ENCODE peak calls at places on chromosomes 2 and 18, in six cellular contexts. T, L, O, S, G and U are unnamed samples.

GRCh38 chr2:215579809-215580208 is 143.9 kb upstream of the FN1 start:
- DNase-seq in T (no peak), L (no peak), O (peak), S (no peak), G (peak), U (peak)

GRCh38 chr2:65919579-65920188 is 487.3 kb upstream of the SPRED2 start:
- DNase-seq in T (no peak), L (no peak), O (no peak), S (no peak), G (no peak), U (no peak)

GRCh38 chr2:164840458-164840929 is 1.1 kb downstream of the COBLL1 start:
- DNase-seq in T (peak), L (no peak), O (peak), S (peak), G (no peak), U (peak)

GRCh38 chr2:33497177-33497787 is 20.8 kb downstream of the RASGRP3 start:
- DNase-seq in T (no peak), L (no peak), O (peak), S (no peak), G (no peak), U (no peak)

GRCh38 chr18:12883003-12883683 is 894 bp downstream of the PTPN2 start:
- DNase-seq in T (no peak), L (no peak), O (peak), S (no peak), G (no peak), U (peak)

GRCh38 chr2:26618611-26619010 is 22.6 kb downstream of the CIB4 start:
- DNase-seq in T (peak), L (no peak), O (no peak), S (peak), G (no peak), U (no peak)

GRCh38 chr2:137220438-137220998 is 455.2 kb downstream of the THSD7B start:
- DNase-seq in T (no peak), L (no peak), O (no peak), S (no peak), G (peak), U (no peak)

GRCh38 chr2:152407204-152407721 is 72.3 kb downstream of the FMNL2 start:
- DNase-seq in T (peak), L (peak), O (peak), S (peak), G (peak), U (peak)

GRCh38 chr18:78992041-78992735 is 12.6 kb downstream of the SALL3 start:
- DNase-seq in T (no peak), L (no peak), O (no peak), S (peak), G (no peak), U (no peak)

GRCh38 chr2:12110074-12110473 is 363.6 kb downstream of the LPIN1 start:
- DNase-seq in T (no peak), L (no peak), O (no peak), S (no peak), G (peak), U (no peak)

GRCh38 chr2:142286618-142287017 is 155.8 kb upstream of the LRP1B start:
- DNase-seq in T (peak), L (peak), O (no peak), S (peak), G (no peak), U (no peak)

GRCh38 chr18:8396244-8396643 is 213.0 kb upstream of the RAB12 start:
- DNase-seq in T (no peak), L (no peak), O (no peak), S (no peak), G (no peak), U (no peak)

GRCh38 chr2:172153161-172153560 is 50.5 kb upstream of the DLX2 start:
- DNase-seq in T (no peak), L (no peak), O (no peak), S (no peak), G (no peak), U (no peak)

GRCh38 chr2:96175951-96176350 is 30.7 kb upstream of the DUSP2 start:
- DNase-seq in T (no peak), L (no peak), O (peak), S (no peak), G (peak), U (peak)

GRCh38 chr2:122205637-122206036 is 450.2 kb downstream of the TSN start:
- DNase-seq in T (no peak), L (no peak), O (no peak), S (no peak), G (no peak), U (no peak)

GRCh38 chr2:183389546-183390080 is 265.4 kb downstream of the NUP35 start:
- DNase-seq in T (no peak), L (no peak), O (no peak), S (no peak), G (no peak), U (no peak)

GRCh38 chr2:156356006-156356764 is 23.7 kb upstream of the NR4A2 start:
- DNase-seq in T (no peak), L (no peak), O (peak), S (no peak), G (peak), U (peak)

GRCh38 chr2:47070155-47070919 is 84.8 kb downstream of the STPG4 start:
- DNase-seq in T (no peak), L (no peak), O (peak), S (no peak), G (no peak), U (no peak)

GRCh38 chr2:240463274-240463865 is 27.9 kb downstream of the GPC1 start:
- DNase-seq in T (peak), L (no peak), O (no peak), S (no peak), G (no peak), U (no peak)

GRCh38 chr2:200130762-200131166 is 175.4 kb downstream of the MAIP1 start:
- DNase-seq in T (no peak), L (no peak), O (no peak), S (no peak), G (peak), U (no peak)

GRCh38 chr2:127434515-127434914 is 16.3 kb downstream of the PROC start:
- DNase-seq in T (no peak), L (no peak), O (no peak), S (no peak), G (no peak), U (no peak)

GRCh38 chr2:100820346-100821254 is 661 bp downstream of the NPAS2 start:
- DNase-seq in T (no peak), L (no peak), O (peak), S (peak), G (no peak), U (no peak)

GRCh38 chr2:147559068-147559467 is 285.8 kb upstream of the ACVR2A start:
- DNase-seq in T (no peak), L (no peak), O (no peak), S (no peak), G (no peak), U (no peak)

GRCh38 chr18:46097378-46097852 is 681 bp downstream of the ATP5F1A start:
- DNase-seq in T (no peak), L (no peak), O (no peak), S (no peak), G (no peak), U (no peak)

GRCh38 chr2:129300456-129300855 is 679.0 kb upstream of the RAB6C start:
- DNase-seq in T (no peak), L (no peak), O (no peak), S (no peak), G (no peak), U (no peak)

GRCh38 chr18:58076052-58076451 is 32.0 kb downstream of the NEDD4L start:
- DNase-seq in T (no peak), L (no peak), O (no peak), S (no peak), G (peak), U (no peak)

GRCh38 chr2:189580267-189580661 is 322 bp downstream of the SLC40A1 start:
- DNase-seq in T (peak), L (no peak), O (no peak), S (peak), G (no peak), U (peak)

GRCh38 chr2:97699765-97700444 is 13.5 kb upstream of the ZAP70 start:
- DNase-seq in T (peak), L (peak), O (peak), S (peak), G (peak), U (peak)

GRCh38 chr2:242085941-242086621 is 216.6 kb downstream of the RTP5 start:
- DNase-seq in T (no peak), L (no peak), O (peak), S (no peak), G (peak), U (peak)

GRCh38 chr18:60895181-60895580 is 438.0 kb upstream of the CDH20 start:
- DNase-seq in T (no peak), L (no peak), O (no peak), S (no peak), G (no peak), U (no peak)

GRCh38 chr18:22542400-22542835 is 124.7 kb upstream of the CTAGE1 start:
- DNase-seq in T (no peak), L (no peak), O (peak), S (no peak), G (peak), U (peak)

GRCh38 chr2:157501026-157501425 is 57.1 kb upstream of the CYTIP start:
- DNase-seq in T (no peak), L (no peak), O (no peak), S (no peak), G (no peak), U (no peak)

GRCh38 chr2:70785137-70785911 is 5.1 kb downstream of the FIGLA start:
- DNase-seq in T (peak), L (peak), O (no peak), S (no peak), G (no peak), U (peak)

GRCh38 chr2:217331577-217332139 is 471.8 kb upstream of the TNP1 start:
- DNase-seq in T (peak), L (peak), O (peak), S (no peak), G (peak), U (peak)

GRCh38 chr2:132681766-132682165 is 11.8 kb upstream of the LYPD1 start:
- DNase-seq in T (no peak), L (no peak), O (no peak), S (no peak), G (peak), U (no peak)

GRCh38 chr2:132676999-132677398 is 7.0 kb upstream of the LYPD1 start:
- DNase-seq in T (no peak), L (no peak), O (no peak), S (no peak), G (no peak), U (no peak)

GRCh38 chr2:132678498-132678897 is 8.5 kb upstream of the LYPD1 start:
- DNase-seq in T (no peak), L (no peak), O (no peak), S (no peak), G (peak), U (no peak)

DNA sequence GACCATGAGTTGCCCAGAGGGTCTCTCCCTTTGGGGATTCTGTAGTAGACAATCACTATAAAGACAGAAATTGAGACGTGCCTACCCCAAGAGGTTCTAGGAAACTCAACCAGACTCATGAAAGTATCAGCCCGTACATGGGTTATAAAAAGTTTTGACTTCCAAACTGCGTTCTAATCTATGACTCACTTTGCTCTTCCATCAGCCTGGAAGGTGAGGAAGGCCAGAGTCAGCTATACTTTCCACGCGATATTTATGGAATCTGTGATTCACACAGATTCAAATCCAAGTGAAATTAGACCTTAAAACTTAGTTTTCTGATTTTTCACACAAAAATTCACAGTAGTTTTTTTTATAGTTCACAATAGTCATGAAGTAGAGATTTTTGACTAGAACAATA is 7.7 kb upstream of the LYPD1 start:
- DNase-seq in T (no peak), L (no peak), O (no peak), S (no peak), G (peak), U (peak)
- H3K18ac ChIP-seq in T (no peak), L (no peak), O (no peak), S (no peak), G (peak), U (no peak)

DNA sequence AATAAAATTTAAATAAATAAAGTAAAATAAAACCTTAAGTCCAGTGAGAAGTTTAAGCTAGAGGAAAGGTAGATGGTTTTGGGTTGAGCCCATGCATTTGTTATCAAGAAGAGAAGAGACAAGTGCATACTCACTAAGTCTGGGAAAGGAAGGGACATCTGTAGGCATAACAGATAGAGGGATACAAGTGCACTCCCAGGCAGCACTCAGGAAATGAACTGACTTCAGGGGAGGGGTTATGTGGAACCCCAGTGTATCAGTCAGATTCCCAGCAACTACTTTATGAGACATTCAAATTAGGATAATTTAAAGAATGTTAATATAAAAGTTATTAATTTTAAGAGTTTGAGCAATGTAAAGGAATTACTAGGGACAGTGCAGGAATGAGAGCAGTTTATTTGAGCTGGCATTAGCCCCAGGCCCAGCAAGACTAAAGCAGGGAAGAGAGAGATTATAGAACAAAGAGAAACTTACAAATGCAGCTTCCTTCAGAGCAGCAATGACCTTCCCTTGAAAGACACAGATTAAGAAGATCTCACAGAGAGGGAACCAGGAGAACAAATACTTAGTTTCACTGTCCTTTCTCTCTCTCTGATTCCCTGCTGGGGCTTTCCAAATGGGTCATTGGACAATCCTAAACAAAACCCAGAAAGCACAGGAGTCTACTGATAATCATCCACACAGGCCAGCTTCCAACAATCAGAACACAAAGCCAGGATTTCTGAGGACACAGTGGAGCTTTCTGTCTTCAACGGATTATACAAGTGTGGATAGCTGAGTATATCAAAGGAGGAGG is 109.7 kb downstream of the ERBB4 start:
- DNase-seq in T (no peak), L (peak), O (no peak), S (no peak), G (no peak), U (no peak)
- H3K14ac ChIP-seq in T (no peak), L (no peak), O (no peak), S (no peak), G (no peak), U (no peak)

DNA sequence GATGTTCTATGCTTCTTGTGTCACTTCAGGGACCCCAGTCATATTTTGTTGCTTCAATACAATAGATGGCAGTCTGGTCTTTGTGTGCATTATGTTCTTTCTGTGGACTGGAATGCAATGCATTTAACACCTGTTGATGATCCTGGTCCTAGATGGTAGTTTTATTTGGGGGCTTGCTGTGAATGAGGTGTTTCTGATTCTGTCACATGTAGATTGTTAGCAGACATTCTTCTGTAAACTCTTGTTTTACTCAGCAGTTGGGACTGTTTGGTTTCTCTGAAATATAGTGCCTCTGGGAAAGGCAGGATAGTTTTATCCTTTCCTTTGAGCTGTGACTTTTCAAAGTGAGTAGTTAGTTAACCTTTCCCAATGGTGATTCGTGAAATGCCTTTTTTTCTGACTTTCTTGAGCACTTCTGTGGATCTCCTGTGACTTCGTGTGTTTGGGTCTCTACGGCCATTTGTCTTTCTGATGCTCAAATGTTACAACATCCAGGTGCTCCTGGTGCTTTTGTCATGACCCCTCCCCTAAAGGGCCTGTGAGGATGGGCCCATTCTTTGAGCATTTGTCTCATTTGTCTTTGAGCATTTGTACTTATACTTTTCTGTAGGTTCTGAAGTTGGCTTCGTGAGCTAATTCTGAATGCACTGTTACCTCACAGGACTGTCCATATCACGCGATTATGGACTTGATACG is 20.8 kb downstream of the ADNP2 start:
- DNase-seq in T (no peak), L (no peak), O (no peak), S (no peak), G (no peak), U (no peak)
- H3K18ac ChIP-seq in T (no peak), L (no peak), O (no peak), S (no peak), G (no peak), U (no peak)

GRCh38 chr2:54858021-54858681 is 134.7 kb downstream of the EML6 start:
- DNase-seq in T (no peak), L (no peak), O (no peak), S (no peak), G (peak), U (no peak)
- H3K14ac ChIP-seq in T (no peak), L (no peak), O (no peak), S (no peak), G (no peak), U (no peak)

GRCh38 chr2:42102606-42103450 is 55.0 kb downstream of the PKDCC start:
- DNase-seq in T (peak), L (peak), O (no peak), S (peak), G (no peak), U (peak)
- H3K18ac ChIP-seq in T (no peak), L (peak), O (peak), S (peak), G (no peak), U (peak)

GRCh38 chr2:194826241-194826640 is 830.8 kb upstream of the SLC39A10 start:
- DNase-seq in T (no peak), L (no peak), O (peak), S (no peak), G (no peak), U (no peak)

GRCh38 chr2:194819367-194819766 is 837.7 kb upstream of the SLC39A10 start:
- DNase-seq in T (no peak), L (peak), O (no peak), S (no peak), G (no peak), U (no peak)

GRCh38 chr2:194824450-194824849 is 832.6 kb upstream of the SLC39A10 start:
- DNase-seq in T (no peak), L (no peak), O (no peak), S (no peak), G (no peak), U (no peak)

GRCh38 chr2:194822657-194823056 is 834.4 kb upstream of the SLC39A10 start:
- DNase-seq in T (no peak), L (no peak), O (no peak), S (no peak), G (no peak), U (no peak)

DNA sequence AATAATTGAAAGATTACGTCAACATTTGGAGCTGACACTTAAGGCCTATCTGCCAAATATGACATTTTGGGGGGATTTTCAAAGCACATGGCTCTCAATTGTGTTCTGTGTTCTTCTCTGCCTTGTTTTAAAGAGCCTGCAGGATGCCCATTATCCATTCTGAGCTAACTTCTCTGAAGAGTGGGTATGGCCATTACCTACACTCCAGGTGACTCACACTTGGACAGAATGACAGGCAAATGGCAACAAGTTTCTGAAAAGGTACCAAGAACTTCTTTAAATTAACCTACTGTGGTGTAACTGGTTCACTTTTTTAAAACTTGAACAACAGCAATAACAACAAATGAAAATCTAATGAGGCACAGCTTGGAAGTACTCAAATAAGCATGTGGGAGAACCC is 834.9 kb upstream of the SLC39A10 start:
- DNase-seq in T (no peak), L (no peak), O (no peak), S (no peak), G (no peak), U (no peak)
- H3K14ac ChIP-seq in T (no peak), L (no peak), O (no peak), S (no peak), G (no peak), U (no peak)

DNA sequence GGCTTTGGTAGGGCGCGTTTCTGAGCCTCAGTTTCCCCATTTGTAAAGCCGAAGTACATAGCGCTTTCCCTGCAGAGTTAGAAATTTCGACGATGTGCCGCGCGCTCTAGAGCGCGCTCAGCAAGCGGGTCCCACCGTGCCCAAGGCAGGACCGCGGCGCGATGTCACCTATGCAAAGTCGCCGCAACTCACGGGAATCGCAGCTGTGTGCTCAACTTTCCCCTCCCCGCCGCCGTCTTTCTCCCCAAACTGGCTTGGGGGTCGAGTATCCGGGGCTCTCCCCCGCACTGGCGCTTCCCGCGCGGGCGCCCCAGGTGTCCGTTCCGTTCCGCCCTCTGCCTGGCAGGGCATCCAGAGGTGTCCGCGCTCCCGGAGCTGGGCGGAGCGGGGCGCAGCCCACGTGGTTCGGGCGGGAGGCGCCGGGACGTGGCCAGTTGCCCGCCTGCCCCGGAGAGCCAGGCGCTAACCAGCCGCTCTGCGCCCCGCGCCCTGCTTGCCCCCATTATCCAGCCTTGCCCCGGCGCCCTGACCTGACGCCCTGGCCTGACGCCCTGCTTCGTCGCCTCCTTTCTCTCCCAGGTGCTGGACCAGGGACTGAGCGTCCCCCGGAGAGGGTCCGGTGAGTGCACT is at the start of gene MLPH:
- DNase-seq in T (no peak), L (peak), O (peak), S (peak), G (peak), U (no peak)
- H3K18ac ChIP-seq in T (no peak), L (peak), O (peak), S (peak), G (peak), U (no peak)

GRCh38 chr2:148603562-148603920 is 41.0 kb upstream of the EPC2 start:
- DNase-seq in T (no peak), L (no peak), O (no peak), S (no peak), G (no peak), U (no peak)
- H3K14ac ChIP-seq in T (no peak), L (no peak), O (no peak), S (no peak), G (no peak), U (no peak)